ENCODE peak calls at places on chromosome 10, in nine cellular contexts. One of them, this sample, is unnamed.

GRCh38 chr10:133481657-133482056 is 27.9 kb downstream of the SCART1 start:
- DNase-seq in stimulated activated CD8-positive, alpha-beta memory T cell treated with anti-CD3 and anti-CD28 coated beads, Interleukin-7, amount 100 ng/mL, for 24 hours: no peak
- DNase-seq in HS-27A: no peak
- DNase-seq in breast epithelium: no peak
- DNase-seq in T-helper 9 cell: no peak
- DNase-seq in GM23248: no peak
- DNase-seq in anterior cingulate cortex: no peak
- DNase-seq in fibroblast of mammary gland: no peak
- DNase-seq in T-helper 2 cell: no peak
- DNase-seq in this sample: no peak

GRCh38 chr10:100085596-100085995 is 3.9 kb upstream of the CPN1 start:
- DNase-seq in stimulated activated CD8-positive, alpha-beta memory T cell treated with anti-CD3 and anti-CD28 coated beads, Interleukin-7, amount 100 ng/mL, for 24 hours: no peak
- DNase-seq in HS-27A: no peak
- DNase-seq in breast epithelium: no peak
- DNase-seq in T-helper 9 cell: no peak
- DNase-seq in GM23248: no peak
- DNase-seq in anterior cingulate cortex: no peak
- DNase-seq in fibroblast of mammary gland: no peak
- DNase-seq in T-helper 2 cell: no peak
- DNase-seq in this sample: no peak

GRCh38 chr10:74394416-74394969 is 243.5 kb downstream of the ADK start:
- DNase-seq in stimulated activated CD8-positive, alpha-beta memory T cell treated with anti-CD3 and anti-CD28 coated beads, Interleukin-7, amount 100 ng/mL, for 24 hours: no peak
- DNase-seq in HS-27A: no peak
- DNase-seq in breast epithelium: no peak
- DNase-seq in T-helper 9 cell: no peak
- DNase-seq in GM23248: no peak
- DNase-seq in anterior cingulate cortex: no peak
- DNase-seq in fibroblast of mammary gland: no peak
- DNase-seq in T-helper 2 cell: no peak
- DNase-seq in this sample: no peak

GRCh38 chr10:60497364-60497763 is 107.7 kb upstream of the ANK3 start:
- DNase-seq in stimulated activated CD8-positive, alpha-beta memory T cell treated with anti-CD3 and anti-CD28 coated beads, Interleukin-7, amount 100 ng/mL, for 24 hours: no peak
- DNase-seq in HS-27A: no peak
- DNase-seq in breast epithelium: no peak
- DNase-seq in T-helper 9 cell: no peak
- DNase-seq in GM23248: no peak
- DNase-seq in anterior cingulate cortex: no peak
- DNase-seq in fibroblast of mammary gland: no peak
- DNase-seq in T-helper 2 cell: no peak
- DNase-seq in this sample: no peak

GRCh38 chr10:5833814-5834213 is 20.6 kb upstream of the GDI2 start:
- DNase-seq in stimulated activated CD8-positive, alpha-beta memory T cell treated with anti-CD3 and anti-CD28 coated beads, Interleukin-7, amount 100 ng/mL, for 24 hours: no peak
- DNase-seq in HS-27A: no peak
- DNase-seq in breast epithelium: no peak
- DNase-seq in T-helper 9 cell: no peak
- DNase-seq in GM23248: no peak
- DNase-seq in anterior cingulate cortex: no peak
- DNase-seq in fibroblast of mammary gland: no peak
- DNase-seq in T-helper 2 cell: no peak
- DNase-seq in this sample: no peak

GRCh38 chr10:128046934-128047251 is 79.3 kb downstream of the MKI67 start:
- DNase-seq in stimulated activated CD8-positive, alpha-beta memory T cell treated with anti-CD3 and anti-CD28 coated beads, Interleukin-7, amount 100 ng/mL, for 24 hours: no peak
- DNase-seq in HS-27A: no peak
- DNase-seq in breast epithelium: no peak
- DNase-seq in T-helper 9 cell: no peak
- DNase-seq in GM23248: no peak
- DNase-seq in anterior cingulate cortex: no peak
- DNase-seq in fibroblast of mammary gland: no peak
- DNase-seq in T-helper 2 cell: no peak
- DNase-seq in this sample: no peak

GRCh38 chr10:14450041-14450491 is 119.3 kb upstream of the FRMD4A start:
- DNase-seq in stimulated activated CD8-positive, alpha-beta memory T cell treated with anti-CD3 and anti-CD28 coated beads, Interleukin-7, amount 100 ng/mL, for 24 hours: no peak
- DNase-seq in HS-27A: peak
- DNase-seq in breast epithelium: no peak
- DNase-seq in T-helper 9 cell: no peak
- DNase-seq in GM23248: peak
- DNase-seq in anterior cingulate cortex: no peak
- DNase-seq in fibroblast of mammary gland: no peak
- DNase-seq in T-helper 2 cell: no peak
- DNase-seq in this sample: no peak

GRCh38 chr10:102327002-102327401 is 68.5 kb upstream of the NFKB2 start:
- DNase-seq in stimulated activated CD8-positive, alpha-beta memory T cell treated with anti-CD3 and anti-CD28 coated beads, Interleukin-7, amount 100 ng/mL, for 24 hours: no peak
- DNase-seq in HS-27A: no peak
- DNase-seq in breast epithelium: no peak
- DNase-seq in T-helper 9 cell: no peak
- DNase-seq in GM23248: no peak
- DNase-seq in anterior cingulate cortex: no peak
- DNase-seq in fibroblast of mammary gland: no peak
- DNase-seq in T-helper 2 cell: no peak
- DNase-seq in this sample: no peak

GRCh38 chr10:49277973-49278372 is 21.0 kb upstream of the C10orf71 start:
- DNase-seq in stimulated activated CD8-positive, alpha-beta memory T cell treated with anti-CD3 and anti-CD28 coated beads, Interleukin-7, amount 100 ng/mL, for 24 hours: no peak
- DNase-seq in HS-27A: no peak
- DNase-seq in breast epithelium: no peak
- DNase-seq in T-helper 9 cell: no peak
- DNase-seq in GM23248: no peak
- DNase-seq in anterior cingulate cortex: no peak
- DNase-seq in fibroblast of mammary gland: no peak
- DNase-seq in T-helper 2 cell: no peak
- DNase-seq in this sample: no peak

GRCh38 chr10:129914153-129914855 is 49.8 kb downstream of the EBF3 start:
- DNase-seq in stimulated activated CD8-positive, alpha-beta memory T cell treated with anti-CD3 and anti-CD28 coated beads, Interleukin-7, amount 100 ng/mL, for 24 hours: no peak
- DNase-seq in HS-27A: no peak
- DNase-seq in breast epithelium: peak
- DNase-seq in T-helper 9 cell: no peak
- DNase-seq in GM23248: no peak
- DNase-seq in anterior cingulate cortex: no peak
- DNase-seq in fibroblast of mammary gland: no peak
- DNase-seq in T-helper 2 cell: no peak
- DNase-seq in this sample: no peak

GRCh38 chr10:129400426-129400825 is 66.6 kb upstream of the MGMT start:
- DNase-seq in stimulated activated CD8-positive, alpha-beta memory T cell treated with anti-CD3 and anti-CD28 coated beads, Interleukin-7, amount 100 ng/mL, for 24 hours: no peak
- DNase-seq in HS-27A: no peak
- DNase-seq in breast epithelium: no peak
- DNase-seq in T-helper 9 cell: no peak
- DNase-seq in GM23248: no peak
- DNase-seq in anterior cingulate cortex: no peak
- DNase-seq in fibroblast of mammary gland: no peak
- DNase-seq in T-helper 2 cell: no peak
- DNase-seq in this sample: no peak

GRCh38 chr10:118108194-118109026 is 61.7 kb upstream of the RAB11FIP2 start:
- DNase-seq in stimulated activated CD8-positive, alpha-beta memory T cell treated with anti-CD3 and anti-CD28 coated beads, Interleukin-7, amount 100 ng/mL, for 24 hours: no peak
- DNase-seq in HS-27A: no peak
- DNase-seq in breast epithelium: no peak
- DNase-seq in T-helper 9 cell: no peak
- DNase-seq in GM23248: peak
- DNase-seq in anterior cingulate cortex: no peak
- DNase-seq in fibroblast of mammary gland: peak
- DNase-seq in T-helper 2 cell: no peak
- DNase-seq in this sample: no peak

GRCh38 chr10:110498087-110498981 is 627 bp downstream of the DUSP5 start:
- DNase-seq in stimulated activated CD8-positive, alpha-beta memory T cell treated with anti-CD3 and anti-CD28 coated beads, Interleukin-7, amount 100 ng/mL, for 24 hours: no peak
- DNase-seq in HS-27A: no peak
- DNase-seq in breast epithelium: peak
- DNase-seq in T-helper 9 cell: peak
- DNase-seq in GM23248: peak
- DNase-seq in anterior cingulate cortex: no peak
- DNase-seq in fibroblast of mammary gland: peak
- DNase-seq in T-helper 2 cell: peak
- DNase-seq in this sample: peak

GRCh38 chr10:14543048-14543903 is 212.6 kb upstream of the FRMD4A start:
- DNase-seq in stimulated activated CD8-positive, alpha-beta memory T cell treated with anti-CD3 and anti-CD28 coated beads, Interleukin-7, amount 100 ng/mL, for 24 hours: no peak
- DNase-seq in HS-27A: no peak
- DNase-seq in breast epithelium: no peak
- DNase-seq in T-helper 9 cell: no peak
- DNase-seq in GM23248: peak
- DNase-seq in anterior cingulate cortex: no peak
- DNase-seq in fibroblast of mammary gland: peak
- DNase-seq in T-helper 2 cell: no peak
- DNase-seq in this sample: no peak

GRCh38 chr10:964321-964987 is 23.8 kb upstream of the GTPBP4 start:
- DNase-seq in stimulated activated CD8-positive, alpha-beta memory T cell treated with anti-CD3 and anti-CD28 coated beads, Interleukin-7, amount 100 ng/mL, for 24 hours: no peak
- DNase-seq in HS-27A: no peak
- DNase-seq in breast epithelium: no peak
- DNase-seq in T-helper 9 cell: no peak
- DNase-seq in GM23248: no peak
- DNase-seq in anterior cingulate cortex: no peak
- DNase-seq in fibroblast of mammary gland: no peak
- DNase-seq in T-helper 2 cell: no peak
- DNase-seq in this sample: no peak

GRCh38 chr10:88968316-88968882 is 15.8 kb upstream of the ACTA2 start:
- DNase-seq in stimulated activated CD8-positive, alpha-beta memory T cell treated with anti-CD3 and anti-CD28 coated beads, Interleukin-7, amount 100 ng/mL, for 24 hours: no peak
- DNase-seq in HS-27A: no peak
- DNase-seq in breast epithelium: no peak
- DNase-seq in T-helper 9 cell: no peak
- DNase-seq in GM23248: peak
- DNase-seq in anterior cingulate cortex: no peak
- DNase-seq in fibroblast of mammary gland: no peak
- DNase-seq in T-helper 2 cell: no peak
- DNase-seq in this sample: no peak

GRCh38 chr10:98173258-98173657 is 38.8 kb downstream of the R3HCC1L start:
- DNase-seq in stimulated activated CD8-positive, alpha-beta memory T cell treated with anti-CD3 and anti-CD28 coated beads, Interleukin-7, amount 100 ng/mL, for 24 hours: no peak
- DNase-seq in HS-27A: no peak
- DNase-seq in breast epithelium: no peak
- DNase-seq in T-helper 9 cell: no peak
- DNase-seq in GM23248: no peak
- DNase-seq in anterior cingulate cortex: no peak
- DNase-seq in fibroblast of mammary gland: no peak
- DNase-seq in T-helper 2 cell: no peak
- DNase-seq in this sample: no peak